ENCODE peak calls at places on chromosome 12, in four cellular contexts. N, Y, Q and E are unnamed samples.

GRCh38 chr12:47736877-47737676 is 11.8 kb upstream of the ENDOU start:
- DNase-seq in N (peak; percentile 89), Q (no peak), Y (peak; percentile 95), E (peak; percentile 48)

GRCh38 chr12:3795096-3795799 is 42.3 kb upstream of the CRACR2A start:
- DNase-seq in Y (no peak), Q (no peak), N (no peak), E (no peak)

GRCh38 chr12:54497883-54498282 is 331 bp downstream of the NCKAP1L start:
- DNase-seq in Y (no peak), Q (no peak), N (no peak), E (no peak)

GRCh38 chr12:89101440-89101839 is 250.9 kb downstream of the DUSP6 start:
- DNase-seq in Q (no peak), Y (no peak), N (no peak), E (no peak)

GRCh38 chr12:53174881-53175491 is 5.5 kb upstream of the ZNF740 start:
- DNase-seq in Q (no peak), N (peak; percentile 10), Y (peak; percentile 42), E (no peak)

GRCh38 chr12:88578821-88579518 is 1.3 kb downstream of the KITLG start:
- DNase-seq in Y (no peak), Q (no peak), N (no peak), E (no peak)

GRCh38 chr12:2593045-2593444 is 201.7 kb upstream of the FKBP4 start:
- DNase-seq in N (no peak), Y (no peak), Q (no peak), E (no peak)

GRCh38 chr12:93713800-93714199 is 36.6 kb downstream of the CRADD start:
- DNase-seq in N (no peak), Q (no peak), Y (no peak), E (no peak)

GRCh38 chr12:132075714-132076553 is 68.2 kb downstream of the DDX51 start:
- DNase-seq in Y (no peak), Q (no peak), N (no peak), E (no peak)

GRCh38 chr12:114355389-114356088 is 50.4 kb downstream of the TBX5 start:
- DNase-seq in Q (no peak), Y (no peak), N (no peak), E (no peak)

GRCh38 chr12:50203691-50204090 is 36.5 kb upstream of the CERS5 start:
- DNase-seq in N (no peak), Q (no peak), Y (no peak), E (no peak)

GRCh38 chr12:623172-623864 is 39.9 kb downstream of the NINJ2 start:
- DNase-seq in Y (no peak), Q (no peak), N (no peak), E (no peak)

GRCh38 chr12:67981236-67982164 is 7.7 kb upstream of the IFNG-AS1 start:
- DNase-seq in N (no peak), Y (no peak), Q (no peak), E (no peak)

GRCh38 chr12:101847325-101847724 is 16.6 kb upstream of the GNPTAB start:
- DNase-seq in Y (no peak), Q (no peak), N (no peak), E (no peak)

GRCh38 chr12:107478881-107479280 is 206.7 kb upstream of the PWP1 start:
- DNase-seq in Q (no peak), Y (no peak), N (no peak), E (no peak)

GRCh38 chr12:16515666-16516065 is 90.3 kb downstream of the LMO3 start:
- DNase-seq in N (no peak), Y (no peak), Q (no peak), E (no peak)

GRCh38 chr12:65464930-65465329 is 186.4 kb downstream of the MSRB3 start:
- DNase-seq in Q (no peak), Y (peak; percentile 65), N (no peak), E (no peak)

GRCh38 chr12:128802756-128803155 is 21.0 kb downstream of the SLC15A4 start:
- DNase-seq in Q (no peak), Y (no peak), N (no peak), E (no peak)

GRCh38 chr12:10385181-10385613 is 4.6 kb downstream of the KLRK1 start:
- DNase-seq in Q (no peak), Y (no peak), N (no peak), E (no peak)

GRCh38 chr12:12909228-12909994 is 18.0 kb downstream of the GPRC5A start:
- DNase-seq in Q (no peak), N (no peak), Y (no peak), E (no peak)

GRCh38 chr12:12442548-12443071 is 85.7 kb downstream of the BORCS5 start:
- DNase-seq in Y (peak; percentile 73), Q (no peak), N (no peak), E (no peak)

GRCh38 chr12:124837958-124838803 is 25.5 kb downstream of the SCARB1 start:
- DNase-seq in N (peak; percentile 78), Y (peak; percentile 74), Q (no peak), E (peak; percentile 39)

GRCh38 chr12:110345176-110345651 is 58.3 kb downstream of the ANAPC7 start:
- DNase-seq in N (no peak), Q (no peak), Y (peak; percentile 30), E (peak; percentile 32)

GRCh38 chr12:29692237-29692636 is 91.5 kb downstream of the TMTC1 start:
- DNase-seq in N (no peak), Y (no peak), Q (no peak), E (no peak)

DNA sequence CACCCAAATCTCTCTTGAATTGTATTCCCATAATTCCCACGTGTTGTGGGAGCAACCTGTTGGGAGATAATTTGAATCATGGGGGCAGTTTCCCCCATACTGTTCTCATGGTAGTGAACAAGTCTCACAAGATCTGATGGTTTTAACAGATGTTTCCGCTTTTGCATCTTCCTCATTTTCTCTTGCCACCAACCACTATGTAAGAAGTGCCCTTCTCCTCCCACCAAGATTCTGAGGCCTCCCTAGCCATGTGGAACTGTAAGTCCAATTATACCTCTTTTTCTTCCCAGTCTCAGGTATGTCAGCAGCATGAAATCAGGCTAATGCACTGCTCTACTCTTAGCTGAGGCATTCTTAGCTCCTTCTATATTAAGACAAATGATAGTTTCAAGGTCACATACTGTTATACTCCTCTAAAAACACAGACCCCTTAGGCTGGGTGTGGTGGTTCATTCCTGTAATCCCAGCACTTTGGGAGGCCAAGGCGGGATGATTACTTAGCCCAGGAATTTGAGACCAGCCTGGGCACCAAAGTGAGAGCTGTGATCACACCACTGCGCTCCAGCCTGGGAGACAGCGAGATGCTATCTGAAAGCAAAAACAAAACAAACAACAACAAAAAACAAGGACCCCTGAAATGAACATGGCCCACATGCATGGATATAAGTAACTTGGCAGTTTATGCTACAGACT is 3.6 kb downstream of the SCAF11 start:
- DNase-seq in Y (no peak), Q (no peak), N (no peak), E (no peak)
- H3K27ac ChIP-seq in Y (peak overlapping the region; percentile 8), Q (no peak overlapping the region), N (no peak overlapping the region), E (no peak overlapping the region)

GRCh38 chr12:14770495-14771313 is 32.6 kb downstream of the WBP11 start:
- DNase-seq in Q (peak; percentile 93), Y (peak; percentile 98), N (peak; percentile 95), E (peak; percentile 95)

GRCh38 chr12:14773685-14774073 is 29.6 kb downstream of the WBP11 start:
- DNase-seq in N (peak; percentile 41), Y (no peak), Q (no peak), E (no peak)

GRCh38 chr12:14772946-14773345 is 30.3 kb downstream of the WBP11 start:
- DNase-seq in Q (no peak), Y (no peak), N (no peak), E (no peak)

GRCh38 chr12:14769837-14770494 is 33.3 kb downstream of the WBP11 start:
- DNase-seq in Y (peak; percentile 90), Q (peak; percentile 78), N (peak; percentile 78), E (peak; percentile 63)

GRCh38 chr12:14771651-14772137 is 31.6 kb downstream of the WBP11 start:
- DNase-seq in N (no peak), Y (no peak), Q (peak; percentile 34), E (no peak)
- H3K27ac ChIP-seq in N (peak overlapping the region; percentile 94), Y (peak overlapping the region; percentile 98), Q (peak overlapping the region; percentile 99), E (no peak overlapping the region)

GRCh38 chr12:122411537-122411936 is 10.9 kb downstream of the CLIP1 start:
- DNase-seq in Y (no peak), N (no peak), Q (no peak), E (no peak)

GRCh38 chr12:122413516-122414404 is 8.7 kb downstream of the CLIP1 start:
- DNase-seq in N (no peak), Q (no peak), Y (no peak), E (no peak)

GRCh38 chr12:122407208-122407607 is 15.3 kb downstream of the CLIP1 start:
- DNase-seq in N (no peak), Y (no peak), Q (no peak), E (no peak)

GRCh38 chr12:122412851-122413433 is 9.5 kb downstream of the CLIP1 start:
- DNase-seq in Y (no peak), N (no peak), Q (no peak), E (no peak)
- H3K27ac ChIP-seq in Y (peak overlapping the region; percentile 29), N (peak overlapping the region; percentile 90), Q (no peak overlapping the region), E (no peak overlapping the region)

DNA sequence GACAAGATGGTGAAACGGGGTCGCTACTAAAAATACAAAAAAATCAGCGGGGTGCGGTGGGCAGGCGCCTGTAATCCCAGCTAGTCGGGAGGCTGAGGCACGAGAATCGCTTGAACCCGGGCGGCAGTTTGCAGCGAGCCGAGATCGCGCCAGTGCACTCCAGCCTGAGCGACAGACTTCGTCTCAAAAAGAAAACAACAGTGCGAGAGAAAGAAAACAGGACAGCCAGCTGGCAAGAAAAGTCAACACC is 633 bp upstream of the RNU4-2 start:
- DNase-seq in Y (no peak), Q (no peak), N (no peak), E (no peak)
- H3K27ac ChIP-seq in Y (peak overlapping the region; percentile 97), Q (peak overlapping the region; percentile 99), N (peak overlapping the region; percentile 100), E (peak overlapping the region; percentile 100)

GRCh38 chr12:126338031-126338441 is 1272.8 kb downstream of the AACS start:
- DNase-seq in Q (no peak), N (no peak), Y (no peak), E (no peak)
- H3K27ac ChIP-seq in Q (no peak overlapping the region), N (no peak overlapping the region), Y (no peak overlapping the region), E (no peak overlapping the region)

GRCh38 chr12:108665608-108666202 is 32.0 kb upstream of the SELPLG start:
- DNase-seq in Y (no peak), Q (no peak), N (no peak), E (no peak)
- H3K27ac ChIP-seq in Y (peak overlapping the region; percentile 62), Q (no peak overlapping the region), N (peak overlapping the region; percentile 90), E (peak overlapping the region; percentile 53)

GRCh38 chr12:57550628-57551549 is 1.0 kb downstream of the KIF5A start:
- DNase-seq in Q (no peak), Y (no peak), N (no peak), E (no peak)
- H3K27ac ChIP-seq in Q (no peak overlapping the region), Y (no peak overlapping the region), N (no peak overlapping the region), E (peak overlapping the region; percentile 81)